ENCODE peak calls at places on chromosomes 2 and 18, in six cellular contexts. One of them, this sample, is unnamed.

GRCh38 chr2:102103284-102103683 is 39.3 kb upstream of the IL1R1 start:
- DNase-seq in GM23248: no peak
- DNase-seq in stimulated activated CD8-positive, alpha-beta memory T cell treated with anti-CD3 and anti-CD28 coated beads, Interleukin-12 subunit alpha, Interleukin-12 subunit beta, amount 100 ng/mL, for 4 hours: no peak
- DNase-seq in osteoblast: no peak
- DNase-seq in anterior cingulate cortex: no peak
- DNase-seq in LHCN-M2: no peak
- DNase-seq in this sample: no peak

GRCh38 chr2:71816815-71817214 is 330.8 kb downstream of the CYP26B1 start:
- DNase-seq in GM23248: no peak
- DNase-seq in stimulated activated CD8-positive, alpha-beta memory T cell treated with anti-CD3 and anti-CD28 coated beads, Interleukin-12 subunit alpha, Interleukin-12 subunit beta, amount 100 ng/mL, for 4 hours: no peak
- DNase-seq in osteoblast: no peak
- DNase-seq in anterior cingulate cortex: no peak
- DNase-seq in LHCN-M2: no peak
- DNase-seq in this sample: no peak

GRCh38 chr2:61900246-61900645 is 5.2 kb upstream of the COMMD1 start:
- DNase-seq in GM23248: no peak
- DNase-seq in stimulated activated CD8-positive, alpha-beta memory T cell treated with anti-CD3 and anti-CD28 coated beads, Interleukin-12 subunit alpha, Interleukin-12 subunit beta, amount 100 ng/mL, for 4 hours: no peak
- DNase-seq in osteoblast: no peak
- DNase-seq in anterior cingulate cortex: no peak
- DNase-seq in LHCN-M2: no peak
- DNase-seq in this sample: no peak

GRCh38 chr2:77512521-77512920 is 9.7 kb downstream of the LRRTM4 start:
- DNase-seq in GM23248: no peak
- DNase-seq in stimulated activated CD8-positive, alpha-beta memory T cell treated with anti-CD3 and anti-CD28 coated beads, Interleukin-12 subunit alpha, Interleukin-12 subunit beta, amount 100 ng/mL, for 4 hours: no peak
- DNase-seq in osteoblast: no peak
- DNase-seq in anterior cingulate cortex: no peak
- DNase-seq in LHCN-M2: no peak
- DNase-seq in this sample: peak

GRCh38 chr2:226796012-226796839 is 3.4 kb downstream of the IRS1 start:
- DNase-seq in GM23248: peak
- DNase-seq in stimulated activated CD8-positive, alpha-beta memory T cell treated with anti-CD3 and anti-CD28 coated beads, Interleukin-12 subunit alpha, Interleukin-12 subunit beta, amount 100 ng/mL, for 4 hours: no peak
- DNase-seq in osteoblast: peak
- DNase-seq in anterior cingulate cortex: no peak
- DNase-seq in LHCN-M2: no peak
- DNase-seq in this sample: no peak

GRCh38 chr18:43570593-43570992 is 293.3 kb upstream of the SYT4 start:
- DNase-seq in GM23248: no peak
- DNase-seq in stimulated activated CD8-positive, alpha-beta memory T cell treated with anti-CD3 and anti-CD28 coated beads, Interleukin-12 subunit alpha, Interleukin-12 subunit beta, amount 100 ng/mL, for 4 hours: no peak
- DNase-seq in osteoblast: no peak
- DNase-seq in anterior cingulate cortex: no peak
- DNase-seq in LHCN-M2: no peak
- DNase-seq in this sample: no peak

GRCh38 chr2:240041363-240041762 is 11.1 kb upstream of the OR6B2 start:
- DNase-seq in GM23248: no peak
- DNase-seq in stimulated activated CD8-positive, alpha-beta memory T cell treated with anti-CD3 and anti-CD28 coated beads, Interleukin-12 subunit alpha, Interleukin-12 subunit beta, amount 100 ng/mL, for 4 hours: no peak
- DNase-seq in osteoblast: no peak
- DNase-seq in anterior cingulate cortex: no peak
- DNase-seq in LHCN-M2: no peak
- DNase-seq in this sample: no peak

GRCh38 chr18:8329186-8329771 is 280.0 kb upstream of the RAB12 start:
- DNase-seq in GM23248: peak
- DNase-seq in stimulated activated CD8-positive, alpha-beta memory T cell treated with anti-CD3 and anti-CD28 coated beads, Interleukin-12 subunit alpha, Interleukin-12 subunit beta, amount 100 ng/mL, for 4 hours: no peak
- DNase-seq in osteoblast: peak
- DNase-seq in anterior cingulate cortex: no peak
- DNase-seq in LHCN-M2: peak
- DNase-seq in this sample: no peak

GRCh38 chr2:100785621-100786296 is 34.2 kb upstream of the NPAS2 start:
- DNase-seq in GM23248: peak
- DNase-seq in stimulated activated CD8-positive, alpha-beta memory T cell treated with anti-CD3 and anti-CD28 coated beads, Interleukin-12 subunit alpha, Interleukin-12 subunit beta, amount 100 ng/mL, for 4 hours: no peak
- DNase-seq in osteoblast: peak
- DNase-seq in anterior cingulate cortex: no peak
- DNase-seq in LHCN-M2: no peak
- DNase-seq in this sample: no peak

GRCh38 chr2:211367711-211368110 is 811.3 kb downstream of the CPS1 start:
- DNase-seq in GM23248: no peak
- DNase-seq in stimulated activated CD8-positive, alpha-beta memory T cell treated with anti-CD3 and anti-CD28 coated beads, Interleukin-12 subunit alpha, Interleukin-12 subunit beta, amount 100 ng/mL, for 4 hours: no peak
- DNase-seq in osteoblast: no peak
- DNase-seq in anterior cingulate cortex: no peak
- DNase-seq in LHCN-M2: peak
- DNase-seq in this sample: no peak

GRCh38 chr2:95077893-95078603 is 43.6 kb downstream of the MRPS5 start:
- DNase-seq in GM23248: no peak
- DNase-seq in stimulated activated CD8-positive, alpha-beta memory T cell treated with anti-CD3 and anti-CD28 coated beads, Interleukin-12 subunit alpha, Interleukin-12 subunit beta, amount 100 ng/mL, for 4 hours: no peak
- DNase-seq in osteoblast: no peak
- DNase-seq in anterior cingulate cortex: no peak
- DNase-seq in LHCN-M2: no peak
- DNase-seq in this sample: no peak

GRCh38 chr2:144290276-144290675 is 229.6 kb downstream of the ZEB2 start:
- DNase-seq in GM23248: no peak
- DNase-seq in stimulated activated CD8-positive, alpha-beta memory T cell treated with anti-CD3 and anti-CD28 coated beads, Interleukin-12 subunit alpha, Interleukin-12 subunit beta, amount 100 ng/mL, for 4 hours: no peak
- DNase-seq in osteoblast: no peak
- DNase-seq in anterior cingulate cortex: no peak
- DNase-seq in LHCN-M2: no peak
- DNase-seq in this sample: no peak

GRCh38 chr18:76621782-76622495 is 126.9 kb upstream of the ZNF516 start:
- DNase-seq in GM23248: peak
- DNase-seq in stimulated activated CD8-positive, alpha-beta memory T cell treated with anti-CD3 and anti-CD28 coated beads, Interleukin-12 subunit alpha, Interleukin-12 subunit beta, amount 100 ng/mL, for 4 hours: no peak
- DNase-seq in osteoblast: peak
- DNase-seq in anterior cingulate cortex: no peak
- DNase-seq in LHCN-M2: no peak
- DNase-seq in this sample: peak

GRCh38 chr2:148540022-148540421 is 104.5 kb upstream of the EPC2 start:
- DNase-seq in GM23248: no peak
- DNase-seq in stimulated activated CD8-positive, alpha-beta memory T cell treated with anti-CD3 and anti-CD28 coated beads, Interleukin-12 subunit alpha, Interleukin-12 subunit beta, amount 100 ng/mL, for 4 hours: no peak
- DNase-seq in osteoblast: peak
- DNase-seq in anterior cingulate cortex: no peak
- DNase-seq in LHCN-M2: no peak
- DNase-seq in this sample: no peak

GRCh38 chr2:60641866-60642788 is 88.7 kb upstream of the BCL11A start:
- DNase-seq in GM23248: peak
- DNase-seq in stimulated activated CD8-positive, alpha-beta memory T cell treated with anti-CD3 and anti-CD28 coated beads, Interleukin-12 subunit alpha, Interleukin-12 subunit beta, amount 100 ng/mL, for 4 hours: no peak
- DNase-seq in osteoblast: peak
- DNase-seq in anterior cingulate cortex: no peak
- DNase-seq in LHCN-M2: peak
- DNase-seq in this sample: peak

GRCh38 chr2:25349397-25349796 is 7.7 kb upstream of the DNMT3A start:
- DNase-seq in GM23248: peak
- DNase-seq in stimulated activated CD8-positive, alpha-beta memory T cell treated with anti-CD3 and anti-CD28 coated beads, Interleukin-12 subunit alpha, Interleukin-12 subunit beta, amount 100 ng/mL, for 4 hours: no peak
- DNase-seq in osteoblast: peak
- DNase-seq in anterior cingulate cortex: no peak
- DNase-seq in LHCN-M2: peak
- DNase-seq in this sample: no peak

GRCh38 chr18:60950634-60951033 is 382.6 kb upstream of the CDH20 start:
- DNase-seq in GM23248: no peak
- DNase-seq in stimulated activated CD8-positive, alpha-beta memory T cell treated with anti-CD3 and anti-CD28 coated beads, Interleukin-12 subunit alpha, Interleukin-12 subunit beta, amount 100 ng/mL, for 4 hours: no peak
- DNase-seq in osteoblast: no peak
- DNase-seq in anterior cingulate cortex: no peak
- DNase-seq in LHCN-M2: no peak
- DNase-seq in this sample: no peak

GRCh38 chr2:96899084-96899735 is 29.3 kb upstream of the SEMA4C start:
- DNase-seq in GM23248: peak
- DNase-seq in stimulated activated CD8-positive, alpha-beta memory T cell treated with anti-CD3 and anti-CD28 coated beads, Interleukin-12 subunit alpha, Interleukin-12 subunit beta, amount 100 ng/mL, for 4 hours: no peak
- DNase-seq in osteoblast: peak
- DNase-seq in anterior cingulate cortex: no peak
- DNase-seq in LHCN-M2: peak
- DNase-seq in this sample: no peak

GRCh38 chr2:96108578-96109561 is 7.5 kb downstream of the ADRA2B start:
- DNase-seq in GM23248: no peak
- DNase-seq in stimulated activated CD8-positive, alpha-beta memory T cell treated with anti-CD3 and anti-CD28 coated beads, Interleukin-12 subunit alpha, Interleukin-12 subunit beta, amount 100 ng/mL, for 4 hours: no peak
- DNase-seq in osteoblast: peak
- DNase-seq in anterior cingulate cortex: no peak
- DNase-seq in LHCN-M2: no peak
- DNase-seq in this sample: no peak

GRCh38 chr2:2664989-2665833 is 334.1 kb upstream of the MYT1L start:
- DNase-seq in GM23248: peak
- DNase-seq in stimulated activated CD8-positive, alpha-beta memory T cell treated with anti-CD3 and anti-CD28 coated beads, Interleukin-12 subunit alpha, Interleukin-12 subunit beta, amount 100 ng/mL, for 4 hours: no peak
- DNase-seq in osteoblast: no peak
- DNase-seq in anterior cingulate cortex: no peak
- DNase-seq in LHCN-M2: no peak
- DNase-seq in this sample: no peak

GRCh38 chr2:73856214-73856613 is 27.5 kb downstream of the STAMBP start:
- DNase-seq in GM23248: peak
- DNase-seq in stimulated activated CD8-positive, alpha-beta memory T cell treated with anti-CD3 and anti-CD28 coated beads, Interleukin-12 subunit alpha, Interleukin-12 subunit beta, amount 100 ng/mL, for 4 hours: no peak
- DNase-seq in osteoblast: peak
- DNase-seq in anterior cingulate cortex: no peak
- DNase-seq in LHCN-M2: peak
- DNase-seq in this sample: no peak